ENCODE peak calls at places on chromosomes 1 and 21, in five cellular contexts. One of them, this sample, is unnamed.

GRCh38 chr1:166197597-166197996 is 30.8 kb upstream of the FAM78B start:
- DNase-seq in H1: no peak
- DNase-seq in H9: no peak
- DNase-seq in mesenchymal stem cell: no peak
- DNase-seq in trophoblast cell: no peak
- DNase-seq in this sample: no peak

GRCh38 chr1:234302334-234302962 is 70.8 kb upstream of the COA6 start:
- DNase-seq in H1: no peak
- DNase-seq in trophoblast cell: no peak
- DNase-seq in mesenchymal stem cell: no peak
- DNase-seq in H9: no peak
- DNase-seq in this sample: no peak

GRCh38 chr1:220011620-220012019 is 34.7 kb downstream of the EPRS1 start:
- DNase-seq in mesenchymal stem cell: no peak
- DNase-seq in H9: no peak
- DNase-seq in H1: no peak
- DNase-seq in trophoblast cell: no peak
- DNase-seq in this sample: no peak

GRCh38 chr1:22328331-22329170 is 123.1 kb upstream of the ZBTB40 start:
- DNase-seq in mesenchymal stem cell: no peak
- DNase-seq in trophoblast cell: no peak
- DNase-seq in H1: no peak
- DNase-seq in H9: peak; percentile 18
- DNase-seq in this sample: no peak

GRCh38 chr1:25870614-25871013 is 4.9 kb downstream of the PAQR7 start:
- DNase-seq in H1: no peak
- DNase-seq in H9: no peak
- DNase-seq in trophoblast cell: no peak
- DNase-seq in mesenchymal stem cell: no peak
- DNase-seq in this sample: no peak

GRCh38 chr1:20068722-20069121 is 1.3 kb upstream of the PLA2G5 start:
- DNase-seq in H9: no peak
- DNase-seq in mesenchymal stem cell: no peak
- DNase-seq in H1: no peak
- DNase-seq in trophoblast cell: no peak
- DNase-seq in this sample: no peak

GRCh38 chr1:223417444-223417843 is 24.2 kb downstream of the CCDC185 start:
- DNase-seq in H9: no peak
- DNase-seq in mesenchymal stem cell: no peak
- DNase-seq in trophoblast cell: no peak
- DNase-seq in H1: no peak
- DNase-seq in this sample: no peak

GRCh38 chr1:16921391-16922185 is at the start of gene CROCC:
- DNase-seq in H1: peak; percentile 75
- DNase-seq in mesenchymal stem cell: peak; percentile 37
- DNase-seq in trophoblast cell: no peak
- DNase-seq in H9: peak; percentile 95
- DNase-seq in this sample: peak; percentile 75

GRCh38 chr1:39491146-39491921 is at the start of gene BMP8A:
- DNase-seq in trophoblast cell: peak; percentile 49
- DNase-seq in H1: no peak
- DNase-seq in H9: peak; percentile 82
- DNase-seq in mesenchymal stem cell: peak; percentile 53
- DNase-seq in this sample: peak; percentile 51

GRCh38 chr1:223133824-223134435 is 9.1 kb downstream of the TLR5 start:
- DNase-seq in H1: peak; percentile 70
- DNase-seq in H9: peak; percentile 92
- DNase-seq in mesenchymal stem cell: peak; percentile 80
- DNase-seq in trophoblast cell: peak; percentile 90
- DNase-seq in this sample: peak; percentile 84

GRCh38 chr1:33895396-33895795 is 31.5 kb downstream of the HMGB4 start:
- DNase-seq in mesenchymal stem cell: no peak
- DNase-seq in H9: no peak
- DNase-seq in H1: no peak
- DNase-seq in trophoblast cell: no peak
- DNase-seq in this sample: no peak

GRCh38 chr1:89907669-89908293 is 86.9 kb downstream of the LRRC8D start:
- DNase-seq in trophoblast cell: peak; percentile 7
- DNase-seq in H1: no peak
- DNase-seq in mesenchymal stem cell: peak; percentile 77
- DNase-seq in H9: no peak
- DNase-seq in this sample: no peak

GRCh38 chr1:204384636-204385354 is 25.1 kb upstream of the PLEKHA6 start:
- DNase-seq in trophoblast cell: no peak
- DNase-seq in mesenchymal stem cell: no peak
- DNase-seq in H1: no peak
- DNase-seq in H9: no peak
- DNase-seq in this sample: no peak

GRCh38 chr1:10638559-10639300 is 157.7 kb downstream of the CASZ1 start:
- DNase-seq in H9: no peak
- DNase-seq in H1: no peak
- DNase-seq in mesenchymal stem cell: no peak
- DNase-seq in trophoblast cell: no peak
- DNase-seq in this sample: no peak

GRCh38 chr21:43740497-43741156 is 21.7 kb downstream of the PDXK start:
- DNase-seq in mesenchymal stem cell: peak; percentile 89
- DNase-seq in trophoblast cell: peak; percentile 89
- DNase-seq in H9: peak; percentile 91
- DNase-seq in H1: peak; percentile 68
- DNase-seq in this sample: peak; percentile 53

GRCh38 chr1:23394664-23395063 is 25.0 kb upstream of the ZNF436 start:
- DNase-seq in H9: peak; percentile 60
- DNase-seq in trophoblast cell: no peak
- DNase-seq in H1: no peak
- DNase-seq in mesenchymal stem cell: peak; percentile 96
- DNase-seq in this sample: no peak

GRCh38 chr1:23394176-23394575 is 24.5 kb upstream of the ZNF436 start:
- DNase-seq in H9: no peak
- DNase-seq in mesenchymal stem cell: peak; percentile 99
- DNase-seq in trophoblast cell: no peak
- DNase-seq in H1: no peak
- DNase-seq in this sample: no peak

GRCh38 chr1:23396380-23396779 is 26.7 kb upstream of the ZNF436 start:
- DNase-seq in H1: no peak
- DNase-seq in mesenchymal stem cell: no peak
- DNase-seq in trophoblast cell: no peak
- DNase-seq in H9: no peak
- DNase-seq in this sample: no peak

GRCh38 chr1:23395849-23396248 is 26.2 kb upstream of the ZNF436 start:
- DNase-seq in H1: no peak
- DNase-seq in mesenchymal stem cell: no peak
- DNase-seq in trophoblast cell: no peak
- DNase-seq in H9: no peak
- DNase-seq in this sample: no peak

DNA sequence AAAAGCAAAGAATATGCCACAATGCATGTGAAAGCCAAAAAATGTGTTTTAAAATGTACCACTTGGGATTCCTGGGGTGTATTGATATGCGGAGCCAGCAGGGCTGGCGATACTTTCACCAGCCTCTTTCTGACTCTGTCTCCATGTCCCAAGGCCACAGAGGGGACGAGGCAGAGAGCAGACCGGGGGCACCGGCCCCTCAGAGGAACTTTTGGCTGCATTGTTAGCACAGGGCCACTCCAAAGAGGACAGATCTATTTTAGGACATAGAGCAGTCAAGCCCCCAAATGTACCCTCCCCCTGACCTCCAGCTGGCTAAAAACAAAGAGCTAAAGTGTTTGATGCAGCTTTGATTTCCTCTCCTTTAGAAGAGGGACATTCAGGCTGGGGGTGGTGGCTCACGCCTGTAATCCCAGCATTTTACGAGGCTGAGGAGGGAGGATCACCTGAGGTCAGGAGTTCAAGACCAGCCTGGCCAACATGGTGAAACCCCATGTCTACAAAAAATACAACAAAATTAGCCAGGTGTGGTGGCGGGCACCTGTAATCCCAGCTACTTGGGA is 25.6 kb upstream of the ZNF436 start:
- DNase-seq in mesenchymal stem cell: no peak
- DNase-seq in H9: peak; percentile 62
- DNase-seq in H1: no peak
- DNase-seq in trophoblast cell: no peak
- DNase-seq in this sample: no peak
- H3K9ac ChIP-seq in mesenchymal stem cell: peak overlapping the region; percentile 84
- H3K9ac ChIP-seq in H9: no peak overlapping the region
- H3K9ac ChIP-seq in H1: no peak overlapping the region
- H3K9ac ChIP-seq in trophoblast cell: no peak overlapping the region
- H3K9ac ChIP-seq in this sample: no peak overlapping the region

GRCh38 chr1:229412056-229412455 is 21.8 kb downstream of the ACTA1 start:
- DNase-seq in H9: peak; percentile 56
- DNase-seq in H1: no peak
- DNase-seq in mesenchymal stem cell: no peak
- DNase-seq in trophoblast cell: no peak
- DNase-seq in this sample: no peak
- H2AFZ ChIP-seq in H9: no peak overlapping the region
- H2AFZ ChIP-seq in H1: no peak overlapping the region
- H2AFZ ChIP-seq in mesenchymal stem cell: no peak overlapping the region
- H2AFZ ChIP-seq in trophoblast cell: no peak overlapping the region
- H2AFZ ChIP-seq in this sample: no peak overlapping the region

DNA sequence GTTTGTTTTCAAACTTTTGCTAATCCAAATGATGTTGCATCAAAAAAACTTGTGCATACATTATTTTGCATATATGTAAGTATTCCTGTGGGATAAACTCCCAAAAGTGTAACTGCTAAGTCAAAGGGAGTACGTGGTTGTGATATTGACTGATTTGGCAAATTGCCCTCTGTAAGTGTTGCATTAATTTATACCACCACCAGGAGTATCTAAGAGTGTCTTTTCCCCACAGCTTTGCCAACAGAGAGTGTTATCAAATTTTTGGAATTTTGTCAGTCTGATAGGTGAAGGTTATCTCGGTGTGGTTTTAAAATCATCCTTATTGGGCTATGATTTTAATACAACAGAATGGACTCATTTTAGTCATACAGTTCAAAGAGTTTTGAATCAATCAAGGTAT is 30.1 kb upstream of the PARP1 start:
- DNase-seq in trophoblast cell: no peak
- DNase-seq in H1: no peak
- DNase-seq in mesenchymal stem cell: peak; percentile 26
- DNase-seq in H9: no peak
- DNase-seq in this sample: no peak
- H2BK12ac ChIP-seq in trophoblast cell: no peak overlapping the region
- H2BK12ac ChIP-seq in H1: no peak overlapping the region
- H2BK12ac ChIP-seq in mesenchymal stem cell: no peak overlapping the region
- H2BK12ac ChIP-seq in H9: no peak overlapping the region
- H2BK12ac ChIP-seq in this sample: no peak overlapping the region

GRCh38 chr1:38296047-38296446 is 249.5 kb upstream of the POU3F1 start:
- DNase-seq in mesenchymal stem cell: no peak
- DNase-seq in trophoblast cell: no peak
- DNase-seq in H1: no peak
- DNase-seq in H9: no peak
- DNase-seq in this sample: no peak

GRCh38 chr1:38292969-38293368 is 246.4 kb upstream of the POU3F1 start:
- DNase-seq in H1: no peak
- DNase-seq in trophoblast cell: no peak
- DNase-seq in mesenchymal stem cell: no peak
- DNase-seq in H9: no peak
- DNase-seq in this sample: no peak

GRCh38 chr1:38289034-38289433 is 242.4 kb upstream of the POU3F1 start:
- DNase-seq in H1: no peak
- DNase-seq in trophoblast cell: no peak
- DNase-seq in mesenchymal stem cell: no peak
- DNase-seq in H9: no peak
- DNase-seq in this sample: no peak

GRCh38 chr1:38293530-38293929 is 246.9 kb upstream of the POU3F1 start:
- DNase-seq in trophoblast cell: no peak
- DNase-seq in H1: no peak
- DNase-seq in H9: no peak
- DNase-seq in mesenchymal stem cell: no peak
- DNase-seq in this sample: no peak

GRCh38 chr1:38291906-38292521 is 245.4 kb upstream of the POU3F1 start:
- DNase-seq in trophoblast cell: no peak
- DNase-seq in mesenchymal stem cell: no peak
- DNase-seq in H1: no peak
- DNase-seq in H9: peak; percentile 75
- DNase-seq in this sample: no peak
- H3K9ac ChIP-seq in trophoblast cell: no peak overlapping the region
- H3K9ac ChIP-seq in mesenchymal stem cell: no peak overlapping the region
- H3K9ac ChIP-seq in H1: no peak overlapping the region
- H3K9ac ChIP-seq in H9: no peak overlapping the region
- H3K9ac ChIP-seq in this sample: no peak overlapping the region

DNA sequence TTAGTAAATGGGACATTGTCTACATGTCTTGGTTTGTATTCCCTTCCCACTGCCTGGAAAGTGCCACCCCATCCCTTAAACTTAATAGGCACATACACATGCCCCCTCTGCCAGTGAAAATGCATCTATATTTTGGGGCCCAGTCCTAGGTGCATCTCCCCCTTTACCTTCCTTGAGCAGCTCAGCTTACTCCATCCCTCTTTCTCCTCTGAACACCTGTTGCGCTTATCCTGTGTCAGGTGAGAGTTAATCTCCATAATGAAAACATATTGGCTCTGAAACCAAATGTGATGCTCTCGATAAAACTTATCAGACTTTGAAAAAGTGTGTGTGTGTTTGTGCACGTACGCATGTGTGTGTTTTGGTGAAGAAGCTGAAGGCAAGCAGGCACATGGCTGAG is 15.4 kb upstream of the SUCO start:
- DNase-seq in trophoblast cell: no peak
- DNase-seq in H1: no peak
- DNase-seq in mesenchymal stem cell: no peak
- DNase-seq in H9: no peak
- DNase-seq in this sample: no peak
- H2AFZ ChIP-seq in trophoblast cell: no peak overlapping the region
- H2AFZ ChIP-seq in H1: no peak overlapping the region
- H2AFZ ChIP-seq in mesenchymal stem cell: no peak overlapping the region
- H2AFZ ChIP-seq in H9: no peak overlapping the region
- H2AFZ ChIP-seq in this sample: no peak overlapping the region